ENCODE peak calls at places on chromosomes 6 and 20, in eight cellular contexts. C is heart left ventricle, E is kidney, I is MM.1S, A is upper lobe of right lung, G is left ventricle myocardium inferior, R is IMR-90, H is psoas muscle. W is an unnamed sample.
A peak's percentile ranks its signal among the peaks of the same experiment; 100 is the strongest.

GRCh38 chr6:83151114-83151513 is 42.0 kb downstream of the PGM3 start:
- DNase-seq in C (no peak), E (no peak), I (no peak), A (no peak), G (no peak), R (peak; percentile 86), H (no peak), W (no peak)

GRCh38 chr6:19415605-19416326 is 421.4 kb upstream of the ID4 start:
- DNase-seq in C (no peak), E (no peak), I (no peak), A (no peak), G (no peak), R (peak; percentile 53), H (no peak), W (peak; percentile 86)

GRCh38 chr6:6688283-6688682 is 99.8 kb downstream of the LY86 start:
- DNase-seq in C (no peak), E (no peak), I (peak; percentile 49), A (no peak), G (no peak), R (no peak), H (no peak), W (no peak)

GRCh38 chr6:18329781-18330180 is 57.4 kb upstream of the RNF144B start:
- DNase-seq in C (no peak), E (no peak), I (no peak), A (no peak), G (no peak), R (no peak), H (no peak), W (no peak)

GRCh38 chr20:59985864-59986263 is 27.6 kb downstream of the CDH26 start:
- DNase-seq in C (no peak), E (no peak), I (no peak), A (no peak), G (peak; percentile 42), R (no peak), H (no peak), W (no peak)

GRCh38 chr20:45892828-45893500 is 1.8 kb downstream of the CTSA start:
- DNase-seq in C (no peak), E (peak; percentile 72), I (peak; percentile 69), A (no peak), G (no peak), R (no peak), H (no peak), W (no peak)

GRCh38 chr6:54935739-54936138 is 89.2 kb downstream of the FAM83B start:
- DNase-seq in C (no peak), E (no peak), I (no peak), A (no peak), G (no peak), R (peak; percentile 87), H (no peak), W (peak; percentile 75)

GRCh38 chr20:60050193-60050960 is 92.2 kb downstream of the CDH26 start:
- DNase-seq in C (no peak), E (no peak), I (peak; percentile 41), A (no peak), G (no peak), R (no peak), H (no peak), W (no peak)

GRCh38 chr6:121630716-121631115 is 195.3 kb downstream of the GJA1 start:
- DNase-seq in C (no peak), E (no peak), I (no peak), A (no peak), G (no peak), R (no peak), H (no peak), W (no peak)
- H3K9me3 ChIP-seq in C (peaks cover 40% of the 10 kb centered on the region), E (peaks cover 5% of the 10 kb centered on the region), I (no peaks in the 10 kb centered on the region), A (peaks cover 7% of the 10 kb centered on the region), G (peaks cover 42% of the 10 kb centered on the region), R (peaks cover 9% of the 10 kb centered on the region), H (peaks cover 14% of the 10 kb centered on the region), W (no peaks in the 10 kb centered on the region)

DNA sequence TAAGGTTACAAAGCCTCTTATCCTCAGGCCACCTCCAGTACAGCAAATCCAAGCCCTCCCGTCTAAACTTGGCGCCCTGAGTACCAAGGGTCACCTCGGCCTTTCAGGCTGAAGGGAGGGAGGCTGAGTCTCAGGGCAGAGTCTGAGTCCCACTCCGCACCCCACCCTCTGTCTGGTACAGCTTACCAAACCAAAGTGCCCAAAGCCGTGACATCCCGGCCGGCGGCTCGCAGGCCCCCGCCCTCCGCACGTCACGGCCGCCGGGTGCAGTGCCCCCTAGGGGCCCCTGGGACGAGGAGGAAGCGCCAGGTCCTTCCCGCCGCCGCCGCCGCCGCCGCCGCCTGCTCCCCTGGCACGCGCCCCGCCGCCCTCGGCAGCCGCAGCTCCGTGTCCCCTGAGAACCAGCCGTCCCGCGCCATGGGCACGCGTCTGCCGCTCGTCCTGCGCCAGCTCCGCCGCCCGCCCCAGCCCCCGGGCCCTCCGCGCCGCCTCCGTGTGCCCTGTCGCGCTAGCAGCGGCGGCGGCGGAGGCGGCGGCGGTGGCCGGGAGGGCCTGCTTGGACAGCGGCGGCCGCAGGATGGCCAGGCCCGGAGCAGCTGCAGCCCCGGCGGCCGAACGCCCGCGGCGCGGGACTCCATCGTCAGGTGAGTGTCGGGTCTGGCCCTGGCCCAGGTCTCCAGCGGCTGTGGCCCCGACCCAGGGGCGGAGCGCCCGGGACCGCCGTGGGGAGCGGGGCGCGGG is at the start of gene MTHFD1L:
- DNase-seq in C (peak; percentile 79), E (peak; percentile 94), I (peak; percentile 71), A (peak; percentile 92), G (peak; percentile 71), R (peak; percentile 91), H (peak; percentile 72), W (peak; percentile 93)
- H3K4me3 ChIP-seq in C (peak within 1 kb of the TSS; percentile 72), E (peak within 1 kb of the TSS; percentile 76), I (peak within 1 kb of the TSS; percentile 65), A (peak within 1 kb of the TSS; percentile 88), G (peak within 1 kb of the TSS; percentile 90), R (peak within 1 kb of the TSS; percentile 81), H (peak within 1 kb of the TSS; percentile 80), W (peak within 1 kb of the TSS; percentile 47)

DNA sequence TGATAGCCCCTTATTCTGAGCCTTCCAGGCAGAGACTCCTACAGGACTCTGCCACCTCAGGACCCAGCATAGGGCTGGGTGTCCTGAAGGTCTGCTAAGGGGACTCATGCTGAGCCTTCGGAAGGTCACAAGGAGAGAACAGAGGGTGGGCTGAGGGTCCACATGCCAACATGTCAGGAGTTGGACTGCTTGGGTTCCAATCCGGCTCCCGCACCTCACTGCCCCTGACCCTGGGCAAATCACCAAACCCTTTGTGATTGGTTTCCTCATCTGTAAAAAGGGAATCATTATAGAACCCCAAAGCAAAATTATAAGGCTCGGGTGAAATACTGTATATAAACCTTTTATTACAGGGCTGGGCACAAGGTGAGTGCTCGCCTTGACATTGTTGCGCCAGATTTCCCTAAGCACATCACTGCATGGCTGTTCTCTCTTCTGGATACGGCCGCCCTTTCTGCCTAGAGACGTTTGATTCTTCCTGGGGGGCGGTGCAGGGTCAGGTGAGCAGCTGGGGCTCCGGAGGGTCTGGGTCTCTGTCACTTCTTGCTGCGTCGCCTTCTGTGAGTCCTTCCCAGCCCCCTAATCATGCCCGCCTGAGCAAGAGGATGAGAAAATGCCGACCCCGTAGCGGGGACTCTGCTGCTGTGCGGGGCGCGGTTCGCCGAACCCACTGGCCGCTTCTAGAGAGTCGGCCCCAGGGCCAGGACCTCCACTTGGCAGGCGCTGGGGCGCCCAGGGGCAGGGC is 90.5 kb upstream of the EPB41L1 start:
- DNase-seq in C (no peak), E (no peak), I (no peak), A (no peak), G (no peak), R (no peak), H (no peak), W (no peak)
- H3K27ac ChIP-seq in C (peak overlapping the region; percentile 79), E (peak overlapping the region; percentile 99), I (peak overlapping the region; percentile 75), A (peak overlapping the region; percentile 86), G (peak overlapping the region; percentile 88), R (no peak overlapping the region), H (peak overlapping the region; percentile 88), W (peak overlapping the region; percentile 73)

GRCh38 chr20:34552569-34552968 is 5.9 kb upstream of the MAP1LC3A start:
- DNase-seq in C (no peak), E (no peak), I (no peak), A (no peak), G (no peak), R (no peak), H (no peak), W (no peak)
- H3K9me3 ChIP-seq in C (no peaks in the 10 kb centered on the region), E (no peaks in the 10 kb centered on the region), I (no peaks in the 10 kb centered on the region), A (no peaks in the 10 kb centered on the region), G (no peaks in the 10 kb centered on the region), R (no peaks in the 10 kb centered on the region), H (no peaks in the 10 kb centered on the region), W (no peaks in the 10 kb centered on the region)

DNA sequence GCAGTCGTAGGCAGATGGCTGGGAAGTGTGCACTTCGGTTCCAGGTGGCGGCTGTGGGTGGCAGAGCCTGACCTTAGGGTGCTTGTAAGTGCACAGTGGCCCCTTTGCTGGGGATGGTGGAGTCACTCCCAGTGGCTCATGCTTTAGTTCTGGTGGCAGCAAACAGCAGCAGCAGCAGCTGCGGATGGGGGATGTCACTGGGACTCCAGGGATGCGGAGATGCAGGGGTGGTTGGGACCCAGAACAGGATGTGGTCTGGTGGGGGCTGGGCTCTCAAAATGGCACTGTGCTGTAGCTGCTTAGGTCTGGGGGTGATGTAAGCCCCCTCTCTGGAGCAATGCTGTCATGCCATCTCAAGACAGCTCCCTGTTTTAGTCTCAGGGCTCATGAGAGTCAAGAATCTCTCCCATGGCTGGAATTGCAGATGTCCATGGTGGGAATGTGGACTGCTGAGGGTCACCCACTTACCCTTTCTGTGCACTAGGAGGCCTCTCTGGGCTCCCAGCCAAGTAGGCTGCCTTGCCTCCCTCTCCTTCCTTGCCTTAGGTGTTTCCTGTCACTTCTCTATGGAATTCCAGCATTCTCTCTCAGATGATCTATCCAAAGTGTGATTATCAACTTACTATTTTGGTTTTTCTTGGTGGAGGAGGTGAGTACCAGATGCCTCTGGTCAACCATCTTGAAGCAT is 146.7 kb upstream of the SLC22A23 start:
- DNase-seq in C (no peak), E (no peak), I (no peak), A (no peak), G (no peak), R (no peak), H (no peak), W (no peak)
- H3K4me3 ChIP-seq in C (no peak overlapping the region), E (no peak overlapping the region), I (no peak overlapping the region), A (no peak overlapping the region), G (no peak overlapping the region), R (no peak overlapping the region), H (no peak overlapping the region), W (no peak overlapping the region)

DNA sequence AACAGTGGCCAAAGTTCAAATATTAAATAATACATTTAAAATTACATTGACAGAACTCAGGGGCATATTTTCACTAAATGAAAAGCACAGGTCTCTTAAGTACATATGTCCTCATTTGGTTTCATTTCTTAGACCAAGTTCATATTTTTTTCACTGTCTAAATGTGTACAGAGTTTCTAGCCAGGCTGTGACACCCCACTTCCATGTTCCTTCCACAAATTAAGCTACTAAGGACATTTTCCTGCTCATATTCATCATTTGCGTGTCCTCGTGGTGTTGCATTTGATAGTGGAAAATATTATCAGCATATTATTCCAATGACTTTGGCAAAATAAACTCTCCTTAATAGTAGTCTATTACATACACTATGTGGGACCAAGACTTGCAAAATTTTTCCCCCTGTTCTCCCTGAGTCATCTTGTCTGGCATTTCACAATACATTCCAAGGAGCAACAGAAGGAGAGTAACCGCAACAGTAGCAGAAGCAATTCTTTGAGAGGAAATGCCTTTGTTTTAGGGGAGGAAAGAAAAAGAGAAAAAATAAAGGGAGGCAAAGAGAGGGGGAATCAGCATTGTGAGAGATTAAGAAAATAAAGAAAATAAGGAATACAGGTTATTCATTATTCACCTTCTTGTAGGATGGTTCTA is 599.2 kb downstream of the COL12A1 start:
- DNase-seq in C (no peak), E (no peak), I (no peak), A (no peak), G (no peak), R (peak; percentile 96), H (no peak), W (peak; percentile 96)
- H3K27ac ChIP-seq in C (peak overlapping the region; percentile 74), E (no peak overlapping the region), I (no peak overlapping the region), A (no peak overlapping the region), G (peak overlapping the region; percentile 66), R (peak overlapping the region; percentile 72), H (peak overlapping the region; percentile 24), W (peak overlapping the region; percentile 19)

W was measured in fibroblast of lung.